ENCODE peak calls at places on chromosome 12, in nine cellular contexts. F is astrocyte of the cerebellum, C is transverse colon, V is tibial artery, Q is ovary, Y is stomach, P is upper lobe of right lung, J is body of pancreas, D is brain microvascular endothelial cell. R is an unnamed sample.

GRCh38 chr12:100675432-100675831 is 101.9 kb downstream of the GAS2L3 start:
- DNase-seq in F (peak), C (peak), V (peak), Q (no peak), Y (no peak), P (no peak), J (peak), D (peak), R (peak)

GRCh38 chr12:47190271-47190750 is 110.6 kb upstream of the AMIGO2 start:
- DNase-seq in F (peak), C (no peak), V (no peak), Q (no peak), Y (no peak), P (no peak), J (no peak), D (peak), R (peak)

GRCh38 chr12:114269153-114269552 is 136.8 kb downstream of the TBX5 start:
- DNase-seq in F (no peak), C (no peak), V (no peak), Q (no peak), Y (no peak), P (no peak), J (no peak), D (no peak), R (no peak)

GRCh38 chr12:1552978-1553471 is 41.4 kb downstream of the FBXL14 start:
- DNase-seq in F (no peak), C (no peak), V (no peak), Q (no peak), Y (no peak), P (no peak), J (no peak), D (no peak), R (no peak)

GRCh38 chr12:114812858-114813761 is 129.1 kb upstream of the TBX3 start:
- DNase-seq in F (peak), C (no peak), V (no peak), Q (no peak), Y (no peak), P (no peak), J (no peak), D (no peak), R (peak)

GRCh38 chr12:87866602-87867292 is 162.5 kb downstream of the C12orf50 start:
- DNase-seq in F (no peak), C (no peak), V (no peak), Q (no peak), Y (no peak), P (no peak), J (no peak), D (no peak), R (peak)

GRCh38 chr12:79874665-79875064 is 60.2 kb downstream of the PPP1R12A start:
- DNase-seq in F (no peak), C (no peak), V (no peak), Q (no peak), Y (no peak), P (no peak), J (no peak), D (no peak), R (no peak)

GRCh38 chr12:50362671-50363070 is 33.7 kb downstream of the FAM186A start:
- DNase-seq in F (no peak), C (no peak), V (no peak), Q (no peak), Y (no peak), P (no peak), J (no peak), D (no peak), R (no peak)

GRCh38 chr12:131242741-131243496 is 289.2 kb downstream of the ADGRD1 start:
- DNase-seq in F (no peak), C (no peak), V (no peak), Q (no peak), Y (no peak), P (no peak), J (no peak), D (no peak), R (no peak)

GRCh38 chr12:24970177-24970576 is 21.3 kb upstream of the BCAT1 start:
- DNase-seq in F (no peak), C (no peak), V (no peak), Q (no peak), Y (no peak), P (no peak), J (no peak), D (no peak), R (no peak)

GRCh38 chr12:80849367-80849766 is 88.4 kb downstream of the LIN7A start:
- DNase-seq in F (no peak), C (no peak), V (no peak), Q (no peak), Y (no peak), P (no peak), J (no peak), D (no peak), R (no peak)

GRCh38 chr12:24838531-24838950 is 110.4 kb downstream of the BCAT1 start:
- DNase-seq in F (peak), C (peak), V (peak), Q (no peak), Y (no peak), P (no peak), J (no peak), D (peak), R (peak)

GRCh38 chr12:123761841-123762714 is at the start of gene DNAH10:
- DNase-seq in F (no peak), C (peak), V (no peak), Q (peak), Y (no peak), P (peak), J (peak), D (no peak), R (no peak)

GRCh38 chr12:119158004-119158776 is 20.5 kb upstream of the HSPB8 start:
- DNase-seq in F (no peak), C (no peak), V (peak), Q (no peak), Y (no peak), P (no peak), J (no peak), D (no peak), R (no peak)

GRCh38 chr12:16788888-16789790 is 183.2 kb upstream of the LMO3 start:
- DNase-seq in F (no peak), C (no peak), V (no peak), Q (no peak), Y (no peak), P (no peak), J (no peak), D (no peak), R (peak)

GRCh38 chr12:105100998-105101397 is 6.5 kb upstream of the WASHC4 start:
- DNase-seq in F (no peak), C (no peak), V (no peak), Q (no peak), Y (no peak), P (no peak), J (no peak), D (no peak), R (peak)

GRCh38 chr12:53208877-53209463 is 1.9 kb upstream of the ITGB7 start:
- DNase-seq in F (no peak), C (no peak), V (no peak), Q (no peak), Y (no peak), P (no peak), J (no peak), D (no peak), R (no peak)

GRCh38 chr12:63826002-63826585 is 18.4 kb upstream of the SRGAP1 start:
- DNase-seq in F (peak), C (no peak), V (no peak), Q (no peak), Y (no peak), P (no peak), J (no peak), D (peak), R (peak)

GRCh38 chr12:103877934-103878510 is 37.0 kb upstream of the NT5DC3 start:
- DNase-seq in F (peak), C (peak), V (peak), Q (no peak), Y (peak), P (no peak), J (peak), D (peak), R (peak)

GRCh38 chr12:97312570-97313135 is 150.0 kb upstream of the RMST start:
- DNase-seq in F (no peak), C (no peak), V (no peak), Q (no peak), Y (no peak), P (no peak), J (no peak), D (no peak), R (no peak)

GRCh38 chr12:31326689-31327659 is 1.0 kb upstream of the SINHCAF start:
- DNase-seq in F (no peak), C (no peak), V (no peak), Q (no peak), Y (no peak), P (no peak), J (no peak), D (no peak), R (peak)

GRCh38 chr12:22828059-22828458 is 203.1 kb downstream of the ETNK1 start:
- DNase-seq in F (no peak), C (no peak), V (no peak), Q (no peak), Y (no peak), P (no peak), J (no peak), D (no peak), R (no peak)

GRCh38 chr12:108309674-108310312 is 29.3 kb downstream of the CMKLR1 start:
- DNase-seq in F (no peak), C (no peak), V (no peak), Q (no peak), Y (no peak), P (no peak), J (no peak), D (no peak), R (no peak)

GRCh38 chr12:291153-291723 is 28.6 kb upstream of the SLC6A13 start:
- DNase-seq in F (no peak), C (no peak), V (no peak), Q (no peak), Y (no peak), P (no peak), J (no peak), D (no peak), R (no peak)

GRCh38 chr12:24664151-24664550 is 284.8 kb downstream of the BCAT1 start:
- DNase-seq in F (no peak), C (no peak), V (no peak), Q (no peak), Y (no peak), P (no peak), J (no peak), D (no peak), R (peak)

GRCh38 chr12:45587877-45588530 is 141.5 kb upstream of the ARID2 start:
- DNase-seq in F (no peak), C (peak), V (no peak), Q (no peak), Y (peak), P (no peak), J (peak), D (no peak), R (no peak)

GRCh38 chr12:126354633-126355032 is 1289.4 kb downstream of the AACS start:
- DNase-seq in F (no peak), C (no peak), V (no peak), Q (no peak), Y (no peak), P (no peak), J (no peak), D (no peak), R (no peak)

GRCh38 chr12:128810182-128811127 is 13.3 kb downstream of the SLC15A4 start:
- DNase-seq in F (no peak), C (peak), V (peak), Q (no peak), Y (peak), P (no peak), J (no peak), D (no peak), R (no peak)

GRCh38 chr12:46107591-46107990 is 117.2 kb upstream of the SCAF11 start:
- DNase-seq in F (no peak), C (no peak), V (no peak), Q (no peak), Y (no peak), P (no peak), J (no peak), D (no peak), R (no peak)

GRCh38 chr12:24478254-24478653 is 470.6 kb downstream of the BCAT1 start:
- DNase-seq in F (peak), C (no peak), V (no peak), Q (no peak), Y (no peak), P (no peak), J (no peak), D (no peak), R (no peak)

GRCh38 chr12:43370299-43370698 is 181.7 kb downstream of the ADAMTS20 start:
- DNase-seq in F (no peak), C (no peak), V (no peak), Q (no peak), Y (no peak), P (no peak), J (no peak), D (peak), R (peak)

GRCh38 chr12:122306407-122306806 is 40.1 kb upstream of the VPS33A start:
- DNase-seq in F (no peak), C (no peak), V (no peak), Q (no peak), Y (no peak), P (no peak), J (no peak), D (no peak), R (no peak)

GRCh38 chr12:1836854-1837411 is 16.6 kb downstream of the LRTM2 start:
- DNase-seq in F (no peak), C (no peak), V (no peak), Q (no peak), Y (no peak), P (no peak), J (no peak), D (no peak), R (no peak)

GRCh38 chr12:64175254-64175945 is 46.7 kb downstream of the KICS2 start:
- DNase-seq in F (no peak), C (no peak), V (no peak), Q (no peak), Y (no peak), P (no peak), J (no peak), D (no peak), R (peak)

GRCh38 chr12:47221256-47222023 is 141.7 kb upstream of the AMIGO2 start:
- DNase-seq in F (no peak), C (no peak), V (no peak), Q (no peak), Y (no peak), P (no peak), J (no peak), D (no peak), R (no peak)

DNA sequence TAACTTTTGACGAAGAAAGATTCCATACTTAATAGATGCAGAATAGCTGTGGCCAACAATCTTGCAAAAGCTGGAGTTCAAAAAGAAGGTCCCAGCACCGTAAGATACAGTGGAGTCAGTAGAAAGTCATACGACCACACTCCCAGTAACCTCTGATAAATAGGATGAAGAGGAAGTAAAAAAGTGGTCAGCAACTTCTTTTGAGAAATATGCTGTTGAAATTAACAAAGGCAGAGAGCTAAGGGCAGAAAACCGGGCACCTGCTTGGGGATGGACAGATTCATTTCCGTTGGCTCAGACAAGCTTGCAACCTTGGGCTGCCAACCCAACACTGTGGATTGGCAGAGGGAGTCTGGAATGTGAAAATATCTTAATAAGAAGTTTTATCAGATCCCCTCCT is 40.0 kb downstream of the BTG1 start:
- DNase-seq in F (no peak), C (no peak), V (no peak), Q (no peak), Y (no peak), P (no peak), J (no peak), D (no peak), R (no peak)
- TF ChIP-seq CTCF in F (no peak), C (no peak), V (no peak), Q (no peak), Y (no peak), P (no peak), J (no peak), D (no peak), R (no peak)

GRCh38 chr12:57752668-57753000 is 524 bp upstream of the CDK4 start:
- DNase-seq in F (no peak), C (no peak), V (no peak), Q (no peak), Y (no peak), P (no peak), J (no peak), D (no peak), R (no peak)
- H3K4me3 ChIP-seq in F (peak), C (no peak), V (peak), Q (peak), Y (peak), P (peak), J (no peak), D (peak), R (peak)

GRCh38 chr12:133083345-133083744 is 2.6 kb downstream of the ZNF140 start:
- DNase-seq in F (no peak), C (no peak), V (no peak), Q (no peak), Y (no peak), P (no peak), J (no peak), D (no peak), R (no peak)

GRCh38 chr12:133081408-133081806 is 684 bp downstream of the ZNF140 start:
- DNase-seq in F (no peak), C (peak), V (peak), Q (peak), Y (no peak), P (no peak), J (peak), D (no peak), R (no peak)

GRCh38 chr12:133080051-133080618 is 588 bp upstream of the ZNF140 start:
- DNase-seq in F (peak), C (peak), V (peak), Q (peak), Y (peak), P (peak), J (peak), D (peak), R (peak)

DNA sequence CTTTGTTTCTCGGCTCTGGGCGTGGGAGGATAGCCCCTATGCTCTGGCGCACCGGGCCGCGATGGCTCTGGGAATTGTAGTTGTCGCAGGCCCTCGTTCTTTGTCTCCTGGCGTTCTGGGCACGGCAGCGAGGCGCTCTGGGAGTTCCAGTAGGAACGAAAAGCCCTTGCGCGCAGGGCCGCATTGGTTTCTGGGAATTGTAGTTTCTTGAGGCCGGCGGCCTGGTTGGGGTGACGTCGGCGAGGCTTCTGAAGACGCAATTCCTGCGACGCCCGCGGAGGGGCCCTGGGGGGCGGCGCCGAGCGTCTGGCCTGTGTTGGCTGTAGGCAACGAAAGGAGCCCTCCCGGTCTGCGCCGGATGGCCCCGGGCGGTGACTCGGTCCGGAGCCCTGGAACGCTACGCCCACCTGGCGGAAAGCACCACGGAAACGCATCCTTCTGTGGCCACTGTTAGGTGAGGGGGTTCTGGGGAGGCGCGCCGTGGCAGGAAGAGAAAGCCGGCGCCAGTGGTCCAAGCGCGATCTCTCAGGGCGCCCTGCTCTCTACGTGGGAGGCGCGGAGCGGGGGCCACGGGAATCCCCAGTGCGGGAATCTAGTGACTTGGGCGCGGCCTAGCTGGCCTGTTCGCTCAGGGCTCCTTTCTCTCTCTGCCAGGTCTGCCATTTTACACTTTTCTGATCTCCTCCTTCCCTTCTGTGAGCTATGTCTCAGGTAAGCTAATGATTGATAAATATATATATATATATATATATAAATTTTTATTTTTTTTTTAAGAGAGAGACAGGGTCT is at the start of gene ZNF140:
- DNase-seq in F (peak), C (peak), V (peak), Q (peak), Y (peak), P (peak), J (peak), D (peak), R (peak)
- TF ChIP-seq CTCF in F (peak), C (peak), V (peak), Q (peak), Y (no peak), P (peak), J (no peak), D (peak), R (no peak)

GRCh38 chr12:56116267-56117081 is at the start of gene RPL41:
- DNase-seq in F (peak), C (peak), V (peak), Q (peak), Y (peak), P (peak), J (peak), D (peak), R (peak)

GRCh38 chr12:56120158-56120846 is 2.2 kb downstream of the ZC3H10 start:
- DNase-seq in F (no peak), C (no peak), V (no peak), Q (peak), Y (no peak), P (no peak), J (no peak), D (no peak), R (no peak)

GRCh38 chr12:56119361-56119796 is 1.3 kb downstream of the ZC3H10 start:
- DNase-seq in F (peak), C (peak), V (peak), Q (peak), Y (peak), P (no peak), J (peak), D (peak), R (peak)

GRCh38 chr12:56117778-56118687 is at the start of gene ZC3H10:
- DNase-seq in F (peak), C (peak), V (peak), Q (peak), Y (peak), P (peak), J (peak), D (peak), R (peak)

GRCh38 chr12:56118688-56119045 is 601 bp downstream of the ZC3H10 start:
- DNase-seq in F (no peak), C (no peak), V (no peak), Q (no peak), Y (no peak), P (no peak), J (no peak), D (no peak), R (no peak)
- H3K4me3 ChIP-seq in F (peak), C (peak), V (peak), Q (peak), Y (peak), P (peak), J (peak), D (peak), R (peak)

DNA sequence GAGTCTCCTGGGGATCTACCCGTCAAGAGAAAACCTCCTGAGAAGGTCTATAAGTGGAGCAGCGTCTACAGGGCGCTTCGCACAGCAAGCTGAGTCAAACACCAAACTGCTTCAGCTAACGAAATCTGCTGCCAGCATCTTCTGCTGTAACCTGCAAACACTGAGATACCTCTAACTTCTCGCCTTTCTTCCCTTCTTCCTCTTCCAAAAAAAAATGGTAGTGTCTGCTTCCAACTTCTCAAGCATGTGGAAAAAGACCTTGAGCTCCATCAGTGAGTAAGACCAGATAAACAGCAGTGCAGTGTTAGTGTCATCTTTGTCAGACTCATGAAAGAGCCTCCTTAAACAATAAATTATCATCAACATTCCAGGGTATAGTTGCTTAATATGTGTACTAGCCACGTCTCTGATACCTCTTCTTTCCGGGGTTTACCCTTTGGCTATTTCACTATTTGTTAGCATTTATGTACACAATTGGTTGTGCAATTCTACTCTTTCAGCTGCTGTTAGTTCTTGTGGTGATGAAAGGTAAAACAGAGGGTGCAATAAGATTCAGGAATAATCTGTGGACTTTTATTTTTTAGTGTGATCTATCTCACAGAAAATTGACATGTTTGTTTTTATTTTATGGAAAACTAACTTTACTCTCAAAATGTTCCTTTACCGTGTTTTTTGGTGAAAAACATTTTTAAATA is 81.6 kb downstream of the LLPH start:
- DNase-seq in F (no peak), C (no peak), V (no peak), Q (no peak), Y (no peak), P (no peak), J (no peak), D (no peak), R (peak)
- TF ChIP-seq CTCF in F (no peak), C (no peak), V (no peak), Q (no peak), Y (no peak), P (no peak), J (no peak), D (no peak), R (no peak)

GRCh38 chr12:3604750-3605638 is 114.0 kb downstream of the PRMT8 start:
- DNase-seq in F (no peak), C (peak), V (no peak), Q (peak), Y (peak), P (peak), J (peak), D (no peak), R (peak)
- H3K4me3 ChIP-seq in F (no peak), C (no peak), V (no peak), Q (no peak), Y (no peak), P (no peak), J (no peak), D (no peak), R (no peak)

R was measured in fibroblast of pulmonary artery.